ENCODE peak calls at places on chromosomes 6 and 20, in eight cellular contexts. One of them, this sample, is unnamed. For H3K4me1 and H3K36me3, the result is how much of the 10 kb centered on the place peaks cover.

GRCh38 chr6:153131037-153131981 is at the start of gene RGS17:
- DNase-seq in neural progenitor cell: peak
- DNase-seq in Peyer's patch: no peak
- DNase-seq in uterus: peak
- DNase-seq in heart right ventricle: peak
- DNase-seq in heart left ventricle: peak
- DNase-seq in left lung: peak
- DNase-seq in Panc1: no peak
- DNase-seq in this sample: no peak

GRCh38 chr20:40390654-40391053 is 298.4 kb downstream of the MAFB start:
- DNase-seq in Peyer's patch: no peak
- DNase-seq in heart right ventricle: no peak
- DNase-seq in uterus: no peak
- DNase-seq in heart left ventricle: no peak
- DNase-seq in neural progenitor cell: no peak
- DNase-seq in left lung: no peak
- DNase-seq in Panc1: no peak
- DNase-seq in this sample: no peak

GRCh38 chr6:3804981-3805380 is 44.2 kb upstream of the FAM50B start:
- DNase-seq in heart left ventricle: no peak
- DNase-seq in Panc1: no peak
- DNase-seq in Peyer's patch: no peak
- DNase-seq in neural progenitor cell: no peak
- DNase-seq in heart right ventricle: no peak
- DNase-seq in left lung: no peak
- DNase-seq in uterus: no peak
- DNase-seq in this sample: no peak

GRCh38 chr20:2767768-2768631 is 32.4 kb downstream of the CPXM1 start:
- DNase-seq in neural progenitor cell: no peak
- DNase-seq in heart right ventricle: peak
- DNase-seq in Peyer's patch: no peak
- DNase-seq in Panc1: no peak
- DNase-seq in uterus: peak
- DNase-seq in heart left ventricle: no peak
- DNase-seq in left lung: peak
- DNase-seq in this sample: no peak

GRCh38 chr20:40481337-40481736 is 207.7 kb downstream of the MAFB start:
- DNase-seq in heart left ventricle: no peak
- DNase-seq in Panc1: no peak
- DNase-seq in Peyer's patch: no peak
- DNase-seq in neural progenitor cell: no peak
- DNase-seq in uterus: no peak
- DNase-seq in left lung: no peak
- DNase-seq in heart right ventricle: no peak
- DNase-seq in this sample: no peak

GRCh38 chr6:89723046-89723445 is 84.5 kb upstream of the LYRM2 start:
- DNase-seq in heart left ventricle: no peak
- DNase-seq in neural progenitor cell: no peak
- DNase-seq in heart right ventricle: no peak
- DNase-seq in left lung: no peak
- DNase-seq in Panc1: no peak
- DNase-seq in uterus: no peak
- DNase-seq in Peyer's patch: no peak
- DNase-seq in this sample: no peak

GRCh38 chr20:51899674-51900073 is 97.4 kb upstream of the SALL4 start:
- DNase-seq in neural progenitor cell: no peak
- DNase-seq in uterus: no peak
- DNase-seq in Peyer's patch: no peak
- DNase-seq in heart right ventricle: no peak
- DNase-seq in left lung: no peak
- DNase-seq in heart left ventricle: no peak
- DNase-seq in Panc1: no peak
- DNase-seq in this sample: no peak

GRCh38 chr20:62997626-62998025 is 9.1 kb downstream of the BHLHE23 start:
- DNase-seq in heart right ventricle: peak
- DNase-seq in left lung: peak
- DNase-seq in heart left ventricle: no peak
- DNase-seq in Peyer's patch: no peak
- DNase-seq in uterus: no peak
- DNase-seq in neural progenitor cell: no peak
- DNase-seq in Panc1: no peak
- DNase-seq in this sample: no peak

GRCh38 chr6:87645080-87645479 is 55.1 kb downstream of the ORC3 start:
- DNase-seq in Panc1: no peak
- DNase-seq in Peyer's patch: no peak
- DNase-seq in heart right ventricle: no peak
- DNase-seq in neural progenitor cell: no peak
- DNase-seq in uterus: no peak
- DNase-seq in heart left ventricle: no peak
- DNase-seq in left lung: no peak
- DNase-seq in this sample: no peak

GRCh38 chr20:37075932-37076685 is 19.7 kb downstream of the RBL1 start:
- DNase-seq in neural progenitor cell: no peak
- DNase-seq in uterus: no peak
- DNase-seq in heart right ventricle: no peak
- DNase-seq in Panc1: no peak
- DNase-seq in heart left ventricle: no peak
- DNase-seq in Peyer's patch: no peak
- DNase-seq in left lung: no peak
- DNase-seq in this sample: no peak

GRCh38 chr6:165649152-165649551 is 13.9 kb downstream of the PDE10A start:
- DNase-seq in left lung: no peak
- DNase-seq in uterus: no peak
- DNase-seq in Peyer's patch: no peak
- DNase-seq in neural progenitor cell: no peak
- DNase-seq in heart left ventricle: no peak
- DNase-seq in Panc1: no peak
- DNase-seq in heart right ventricle: no peak
- DNase-seq in this sample: no peak

GRCh38 chr6:39945626-39946025 is 11.4 kb upstream of the MOCS1 start:
- DNase-seq in heart left ventricle: no peak
- DNase-seq in Panc1: no peak
- DNase-seq in left lung: no peak
- DNase-seq in neural progenitor cell: no peak
- DNase-seq in uterus: no peak
- DNase-seq in Peyer's patch: peak
- DNase-seq in heart right ventricle: no peak
- DNase-seq in this sample: no peak

GRCh38 chr6:52611833-52612232 is 35.0 kb upstream of the TRAM2 start:
- DNase-seq in Panc1: no peak
- DNase-seq in neural progenitor cell: no peak
- DNase-seq in Peyer's patch: no peak
- DNase-seq in uterus: no peak
- DNase-seq in heart left ventricle: no peak
- DNase-seq in heart right ventricle: no peak
- DNase-seq in left lung: no peak
- DNase-seq in this sample: no peak

GRCh38 chr20:54995021-54995420 is 519.6 kb downstream of the DOK5 start:
- DNase-seq in left lung: no peak
- DNase-seq in heart right ventricle: no peak
- DNase-seq in uterus: no peak
- DNase-seq in Peyer's patch: no peak
- DNase-seq in Panc1: no peak
- DNase-seq in neural progenitor cell: peak
- DNase-seq in heart left ventricle: no peak
- DNase-seq in this sample: no peak

GRCh38 chr20:63369024-63369530 is 7.9 kb upstream of the CHRNA4 start:
- DNase-seq in Peyer's patch: no peak
- DNase-seq in neural progenitor cell: no peak
- DNase-seq in heart left ventricle: no peak
- DNase-seq in Panc1: no peak
- DNase-seq in uterus: no peak
- DNase-seq in left lung: no peak
- DNase-seq in heart right ventricle: peak
- DNase-seq in this sample: no peak

GRCh38 chr6:168049681-168050224 is 29.3 kb downstream of the FRMD1 start:
- DNase-seq in Peyer's patch: no peak
- DNase-seq in neural progenitor cell: no peak
- DNase-seq in left lung: peak
- DNase-seq in heart left ventricle: peak
- DNase-seq in heart right ventricle: no peak
- DNase-seq in uterus: no peak
- DNase-seq in Panc1: no peak
- DNase-seq in this sample: no peak

GRCh38 chr20:5065489-5066383 is 54.0 kb downstream of the PCNA start:
- DNase-seq in heart right ventricle: peak
- DNase-seq in left lung: peak
- DNase-seq in Peyer's patch: no peak
- DNase-seq in neural progenitor cell: no peak
- DNase-seq in uterus: peak
- DNase-seq in heart left ventricle: peak
- DNase-seq in Panc1: peak
- DNase-seq in this sample: no peak

GRCh38 chr20:53785320-53785719 is 191.7 kb upstream of the ZNF217 start:
- DNase-seq in Panc1: no peak
- DNase-seq in Peyer's patch: no peak
- DNase-seq in neural progenitor cell: no peak
- DNase-seq in uterus: no peak
- DNase-seq in heart left ventricle: no peak
- DNase-seq in heart right ventricle: no peak
- DNase-seq in left lung: no peak
- DNase-seq in this sample: no peak
- H3K4me1 ChIP-seq in Panc1: under half
- H3K4me1 ChIP-seq in Peyer's patch: under half
- H3K4me1 ChIP-seq in neural progenitor cell: under half
- H3K4me1 ChIP-seq in uterus: under half
- H3K4me1 ChIP-seq in heart left ventricle: under half
- H3K4me1 ChIP-seq in heart right ventricle: under half
- H3K4me1 ChIP-seq in left lung: under half
- H3K4me1 ChIP-seq in this sample: under half

GRCh38 chr6:96015791-96016776 is at the start of gene FUT9:
- DNase-seq in Peyer's patch: no peak
- DNase-seq in Panc1: no peak
- DNase-seq in left lung: peak
- DNase-seq in uterus: no peak
- DNase-seq in heart right ventricle: no peak
- DNase-seq in heart left ventricle: peak
- DNase-seq in neural progenitor cell: peak
- DNase-seq in this sample: no peak
- TF ChIP-seq CTCF in Peyer's patch: no peak
- TF ChIP-seq CTCF in Panc1: peak
- TF ChIP-seq CTCF in left lung: no peak
- TF ChIP-seq CTCF in uterus: no peak
- TF ChIP-seq CTCF in heart right ventricle: no peak
- TF ChIP-seq CTCF in heart left ventricle: no peak
- TF ChIP-seq CTCF in neural progenitor cell: peak
- TF ChIP-seq CTCF in this sample: no peak

GRCh38 chr6:43019152-43019551 is 2.3 kb upstream of the RRP36 start:
- DNase-seq in Panc1: no peak
- DNase-seq in Peyer's patch: no peak
- DNase-seq in heart left ventricle: no peak
- DNase-seq in left lung: no peak
- DNase-seq in uterus: no peak
- DNase-seq in neural progenitor cell: no peak
- DNase-seq in heart right ventricle: no peak
- DNase-seq in this sample: no peak

GRCh38 chr6:43020052-43020705 is 1.2 kb upstream of the RRP36 start:
- DNase-seq in neural progenitor cell: no peak
- DNase-seq in heart left ventricle: no peak
- DNase-seq in heart right ventricle: no peak
- DNase-seq in Peyer's patch: no peak
- DNase-seq in left lung: no peak
- DNase-seq in Panc1: no peak
- DNase-seq in uterus: no peak
- DNase-seq in this sample: no peak

GRCh38 chr6:43021270-43022047 is at the start of gene RRP36:
- DNase-seq in Panc1: no peak
- DNase-seq in left lung: peak
- DNase-seq in uterus: peak
- DNase-seq in heart left ventricle: peak
- DNase-seq in neural progenitor cell: peak
- DNase-seq in heart right ventricle: peak
- DNase-seq in Peyer's patch: peak
- DNase-seq in this sample: peak

GRCh38 chr6:43016935-43017334 is 2.9 kb downstream of the KLHDC3 start:
- DNase-seq in neural progenitor cell: no peak
- DNase-seq in heart left ventricle: peak
- DNase-seq in heart right ventricle: peak
- DNase-seq in uterus: no peak
- DNase-seq in Peyer's patch: no peak
- DNase-seq in left lung: peak
- DNase-seq in Panc1: no peak
- DNase-seq in this sample: no peak

DNA sequence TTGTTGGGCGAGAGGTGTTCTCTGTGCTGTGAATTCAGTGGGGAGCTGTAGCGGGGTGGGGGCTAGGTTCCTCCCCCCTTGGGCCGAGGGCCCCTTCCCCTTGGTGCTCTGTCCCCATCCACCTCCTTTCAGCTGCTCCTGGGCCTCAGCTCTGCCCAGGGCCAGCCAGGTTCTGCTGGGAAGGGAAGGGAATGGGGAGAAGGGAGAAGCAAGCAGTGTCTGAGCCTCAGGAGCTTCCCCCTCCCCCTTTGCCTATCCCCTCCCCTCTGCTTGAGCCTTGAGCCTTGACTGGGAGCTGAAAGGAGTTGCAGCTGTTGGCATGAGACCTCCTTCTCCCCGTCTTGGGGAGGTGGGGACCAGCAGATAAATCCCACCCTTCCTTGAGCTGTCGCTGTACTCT is 576 bp upstream of the RRP36 start:
- DNase-seq in neural progenitor cell: peak
- DNase-seq in heart right ventricle: no peak
- DNase-seq in heart left ventricle: no peak
- DNase-seq in Panc1: no peak
- DNase-seq in uterus: no peak
- DNase-seq in left lung: no peak
- DNase-seq in Peyer's patch: no peak
- DNase-seq in this sample: no peak
- H3K36me3 ChIP-seq in neural progenitor cell: under half
- H3K36me3 ChIP-seq in heart right ventricle: half or more
- H3K36me3 ChIP-seq in heart left ventricle: under half
- H3K36me3 ChIP-seq in Panc1: under half
- H3K36me3 ChIP-seq in uterus: under half
- H3K36me3 ChIP-seq in left lung: under half
- H3K36me3 ChIP-seq in Peyer's patch: under half
- H3K36me3 ChIP-seq in this sample: under half

DNA sequence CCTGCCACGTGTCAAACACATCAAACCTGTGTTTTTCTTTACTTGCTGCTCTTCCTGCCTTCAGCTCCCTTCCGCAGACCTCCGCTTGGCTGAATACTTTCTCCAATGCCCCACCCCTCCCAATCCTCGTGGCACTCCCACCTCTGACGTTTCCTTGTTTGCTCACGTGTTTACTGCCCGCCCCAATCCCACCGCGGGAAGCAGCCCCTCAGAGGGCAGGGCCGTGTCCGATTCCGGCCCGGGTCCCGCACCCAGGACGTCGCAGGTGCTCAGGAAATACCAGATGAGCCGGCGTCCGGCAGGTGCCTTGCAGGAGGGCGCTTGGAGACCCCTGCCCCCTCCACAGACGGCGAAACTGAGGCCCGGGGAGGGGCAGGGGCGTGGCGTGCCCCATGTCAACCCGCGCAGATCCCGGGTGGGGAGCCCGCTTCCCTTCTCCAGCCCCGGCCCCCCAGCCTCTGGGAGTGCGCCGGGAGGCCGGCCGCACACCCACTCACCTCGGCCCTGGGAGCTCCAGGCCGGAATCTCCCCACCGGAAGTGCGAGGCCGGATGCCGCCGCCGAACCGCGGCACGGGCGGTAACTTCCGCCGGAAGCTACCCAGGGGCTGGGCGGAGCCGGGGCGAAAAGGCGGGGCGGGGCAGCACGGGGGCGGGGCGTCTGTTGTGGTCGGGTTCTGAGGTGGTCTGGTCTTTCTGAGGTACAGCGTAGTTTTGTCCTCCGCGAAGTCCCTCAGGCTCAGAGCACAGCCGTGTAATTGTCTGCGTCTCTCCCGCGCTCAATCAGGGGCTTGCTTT is 42.3 kb downstream of the ELMO2 start:
- DNase-seq in uterus: peak
- DNase-seq in Panc1: no peak
- DNase-seq in left lung: peak
- DNase-seq in heart right ventricle: peak
- DNase-seq in neural progenitor cell: peak
- DNase-seq in heart left ventricle: peak
- DNase-seq in Peyer's patch: peak
- DNase-seq in this sample: peak
- H3K4me1 ChIP-seq in uterus: under half
- H3K4me1 ChIP-seq in Panc1: under half
- H3K4me1 ChIP-seq in left lung: under half
- H3K4me1 ChIP-seq in heart right ventricle: under half
- H3K4me1 ChIP-seq in neural progenitor cell: under half
- H3K4me1 ChIP-seq in heart left ventricle: under half
- H3K4me1 ChIP-seq in Peyer's patch: under half
- H3K4me1 ChIP-seq in this sample: half or more

This sample was measured in CD8-positive, alpha-beta T cell.